ENCODE peak calls at places on chromosomes 12 and 14, in six cellular contexts. H is A673, F is prostate gland, I is psoas muscle, G is iPS DF 6.9, Z is H9. E is an unnamed sample.

GRCh38 chr12:46110220-46110700 is 119.9 kb upstream of the SCAF11 start:
- DNase-seq in H (no peak), F (no peak), I (peak; percentile 55), G (no peak), Z (no peak), E (no peak)

GRCh38 chr12:32102234-32102633 is 4.4 kb upstream of the BICD1 start:
- DNase-seq in H (peak; percentile 79), F (no peak), I (no peak), G (no peak), Z (no peak), E (no peak)

GRCh38 chr14:91968280-91968679 is 20.8 kb upstream of the FBLN5 start:
- DNase-seq in H (no peak), F (no peak), I (no peak), G (no peak), Z (no peak), E (no peak)

GRCh38 chr12:24364921-24365320 is 415.5 kb upstream of the SOX5 start:
- DNase-seq in H (no peak), F (no peak), I (no peak), G (no peak), Z (no peak), E (no peak)

GRCh38 chr14:55297611-55298323 is 26.5 kb downstream of the FBXO34 start:
- DNase-seq in H (no peak), F (peak; percentile 73), I (no peak), G (no peak), Z (no peak), E (peak; percentile 40)

GRCh38 chr12:45934956-45935355 is 55.4 kb downstream of the SCAF11 start:
- DNase-seq in H (no peak), F (no peak), I (no peak), G (no peak), Z (no peak), E (no peak)

GRCh38 chr12:105445261-105446015 is 114.9 kb downstream of the C12orf75 start:
- DNase-seq in H (no peak), F (no peak), I (no peak), G (no peak), Z (no peak), E (peak; percentile 33)

GRCh38 chr12:94938583-94938982 is 64.9 kb downstream of the NDUFA12 start:
- DNase-seq in H (no peak), F (no peak), I (no peak), G (no peak), Z (no peak), E (no peak)

GRCh38 chr14:30496852-30497251 is 62.1 kb upstream of the G2E3 start:
- DNase-seq in H (no peak), F (no peak), I (no peak), G (no peak), Z (no peak), E (no peak)

GRCh38 chr14:103696466-103697071 is 18.7 kb downstream of the XRCC3 start:
- DNase-seq in H (peak; percentile 44), F (no peak), I (peak; percentile 80), G (no peak), Z (no peak), E (no peak)

GRCh38 chr12:89213747-89214146 is 138.6 kb downstream of the DUSP6 start:
- DNase-seq in H (no peak), F (no peak), I (no peak), G (no peak), Z (no peak), E (no peak)

GRCh38 chr12:124096109-124096508 is 123.1 kb downstream of the ZNF664 start:
- DNase-seq in H (no peak), F (no peak), I (no peak), G (no peak), Z (no peak), E (no peak)

GRCh38 chr14:101559624-101560533 is 1.4 kb upstream of the DIO3 start:
- DNase-seq in H (no peak), F (no peak), I (peak; percentile 72), G (no peak), Z (peak; percentile 51), E (no peak)

GRCh38 chr12:75812341-75813018 is 219.1 kb downstream of the PHLDA1 start:
- DNase-seq in H (peak; percentile 60), F (no peak), I (no peak), G (no peak), Z (peak; percentile 43), E (no peak)

GRCh38 chr12:121093487-121093891 is 39.2 kb upstream of the P2RX7 start:
- DNase-seq in H (no peak), F (no peak), I (no peak), G (no peak), Z (peak; percentile 57), E (no peak)

GRCh38 chr12:106234513-106234912 is 13.3 kb downstream of the CKAP4 start:
- DNase-seq in H (no peak), F (no peak), I (no peak), G (no peak), Z (no peak), E (no peak)

GRCh38 chr12:31872831-31873604 is 86.2 kb upstream of the RESF1 start:
- DNase-seq in H (no peak), F (no peak), I (no peak), G (no peak), Z (no peak), E (no peak)

GRCh38 chr14:54147285-54147684 is 190.7 kb upstream of the BMP4 start:
- DNase-seq in H (peak; percentile 96), F (no peak), I (no peak), G (no peak), Z (no peak), E (no peak)

GRCh38 chr14:81281317-81281716 is 60.6 kb upstream of the GTF2A1 start:
- DNase-seq in H (no peak), F (no peak), I (no peak), G (no peak), Z (no peak), E (no peak)

GRCh38 chr14:105891631-105892452 is 365.5 kb downstream of the TMEM121 start:
- DNase-seq in H (no peak), F (no peak), I (peak; percentile 29), G (no peak), Z (no peak), E (no peak)

GRCh38 chr12:68304626-68305025 is 27.5 kb downstream of the MDM1 start:
- DNase-seq in H (no peak), F (no peak), I (no peak), G (no peak), Z (no peak), E (no peak)

GRCh38 chr12:49332441-49332861 is 4.5 kb downstream of the C1QL4 start:
- DNase-seq in H (no peak), F (no peak), I (no peak), G (no peak), Z (no peak), E (no peak)

GRCh38 chr14:82641050-82641540 is 1107.4 kb upstream of the SEL1L start:
- DNase-seq in H (no peak), F (no peak), I (no peak), G (no peak), Z (no peak), E (no peak)

DNA sequence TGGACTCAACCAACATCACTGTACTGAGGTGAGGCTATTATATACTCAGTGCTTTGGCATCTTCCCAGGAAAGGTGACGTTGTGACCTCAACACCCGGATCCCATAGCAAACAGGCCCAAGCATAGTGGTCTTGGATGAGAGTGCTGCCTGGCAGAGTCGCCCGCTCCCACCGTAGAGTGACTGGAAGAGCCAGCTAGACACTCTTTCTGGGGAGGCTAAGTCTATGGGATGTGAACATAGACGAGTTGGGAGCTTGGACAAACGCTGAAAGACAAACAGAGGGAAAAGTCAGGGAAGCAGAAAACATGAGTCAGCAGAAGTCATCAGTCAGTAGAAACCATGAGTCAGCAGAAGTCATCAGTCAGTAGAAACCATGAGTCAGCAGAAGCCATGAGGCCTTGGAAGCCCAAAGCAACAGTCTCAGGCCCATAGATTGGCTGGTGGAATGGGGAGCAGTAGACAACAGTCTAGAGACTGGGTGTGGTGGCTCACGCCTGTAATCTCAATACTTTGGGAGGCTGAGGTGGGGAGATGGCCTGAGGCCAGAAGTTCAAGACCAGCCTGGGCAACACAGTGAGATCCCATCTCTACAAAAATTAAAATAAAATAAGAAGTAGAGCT is 66.4 kb upstream of the MAP1LC3B2 start:
- DNase-seq in H (peak; percentile 56), F (no peak), I (no peak), G (no peak), Z (no peak), E (peak; percentile 50)
- H3K27ac ChIP-seq in H (no peak overlapping the region), F (no peak overlapping the region), I (no peak overlapping the region), G (no peak overlapping the region), Z (no peak overlapping the region), E (peak overlapping the region; percentile 16)

DNA sequence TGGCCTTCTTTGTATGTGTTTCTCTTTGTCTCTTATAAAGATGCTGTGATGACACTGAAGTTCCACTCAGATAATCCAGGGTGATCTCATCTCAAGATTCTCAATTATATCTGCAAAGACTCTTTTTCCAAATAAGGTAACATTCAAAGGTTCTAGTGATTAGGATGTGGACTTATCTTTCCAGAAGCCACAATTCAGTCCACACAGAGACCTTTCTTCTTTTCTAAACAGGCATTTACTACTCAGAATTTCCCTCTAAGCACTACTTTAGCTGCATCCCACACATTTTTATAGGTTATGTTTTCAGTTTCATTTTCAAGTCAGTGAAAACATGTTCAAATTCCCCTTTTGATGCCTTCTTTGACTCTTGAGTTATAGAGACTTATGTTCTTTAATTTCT is 9.0 kb upstream of the NKX2-1 start:
- DNase-seq in H (no peak), F (no peak), I (no peak), G (no peak), Z (no peak), E (no peak)
- H3K27ac ChIP-seq in H (no peak overlapping the region), F (no peak overlapping the region), I (no peak overlapping the region), G (no peak overlapping the region), Z (no peak overlapping the region), E (no peak overlapping the region)

DNA sequence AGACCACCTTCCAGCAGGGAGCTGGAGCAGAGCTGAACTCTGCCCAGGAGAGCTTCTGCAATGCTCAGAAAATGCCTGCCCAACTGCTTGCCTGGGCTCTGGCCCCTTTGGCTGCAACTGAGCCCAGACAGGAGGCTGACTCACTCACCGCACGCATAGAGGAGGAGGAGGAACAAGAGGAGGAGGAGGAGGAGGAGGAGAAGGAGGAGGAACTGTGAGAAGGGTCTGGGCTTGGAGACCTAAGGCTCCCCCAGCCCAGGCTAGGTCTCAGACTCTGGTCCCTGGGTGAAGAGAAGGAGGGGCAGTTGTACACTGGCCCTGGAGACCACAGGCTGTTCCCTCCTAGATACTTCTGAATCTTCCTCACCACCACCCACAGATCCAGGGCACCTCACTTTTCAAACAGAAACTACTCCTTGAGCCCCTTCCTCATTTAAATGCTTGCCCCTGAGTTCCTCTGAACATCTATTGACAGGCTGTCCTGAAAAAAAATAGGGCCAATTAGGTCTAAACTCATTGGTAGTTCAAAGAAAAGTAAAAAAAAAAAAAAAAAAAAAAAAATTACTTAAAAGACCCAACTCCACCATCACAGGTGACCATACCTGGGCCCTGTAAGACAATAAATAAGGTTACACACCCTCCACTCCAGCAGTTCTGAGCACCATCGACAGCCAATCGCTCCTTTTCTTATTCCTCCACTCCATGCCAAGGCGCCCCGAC is 707 bp downstream of the VDR start:
- DNase-seq in H (peak; percentile 24), F (peak; percentile 13), I (peak; percentile 76), G (no peak), Z (peak; percentile 53), E (peak; percentile 63)
- H3K27ac ChIP-seq in H (no peak overlapping the region), F (peak overlapping the region; percentile 47), I (peak overlapping the region; percentile 82), G (no peak overlapping the region), Z (no peak overlapping the region), E (peak overlapping the region; percentile 92)

GRCh38 chr12:59079472-59079871 is 159.2 kb upstream of the LRIG3 start:
- DNase-seq in H (no peak), F (no peak), I (no peak), G (no peak), Z (no peak), E (peak; percentile 18)
- H3K27ac ChIP-seq in H (no peak overlapping the region), F (no peak overlapping the region), I (no peak overlapping the region), G (no peak overlapping the region), Z (no peak overlapping the region), E (peak overlapping the region; percentile 48)

E was measured in RWPE1.